ENCODE peak calls at places on chromosomes 12 and 14, in eight cellular contexts. W is progenitor cell of endocrine pancreas, Z is IMR-90, E is fibroblast of lung, D is fibroblast of mammary gland, O is GM13976, I is GM12865, C is sigmoid colon. Q is an unnamed sample.

GRCh38 chr14:97277711-97278110 is 480.5 kb downstream of the VRK1 start:
- DNase-seq in W (no peak), Z (no peak), E (no peak), D (no peak), O (no peak), I (no peak), C (no peak), Q (no peak)

GRCh38 chr14:68834816-68835215 is 41.9 kb upstream of the ZFP36L1 start:
- DNase-seq in W (no peak), Z (no peak), E (no peak), D (no peak), O (no peak), I (no peak), C (no peak), Q (no peak)

GRCh38 chr14:33669111-33669510 is 281.8 kb downstream of the EGLN3 start:
- DNase-seq in W (no peak), Z (no peak), E (peak), D (peak), O (no peak), I (no peak), C (no peak), Q (no peak)

GRCh38 chr14:71758198-71758955 is 173.9 kb upstream of the RGS6 start:
- DNase-seq in W (no peak), Z (no peak), E (no peak), D (no peak), O (no peak), I (peak), C (no peak), Q (no peak)

GRCh38 chr12:106106129-106106566 is 32.6 kb downstream of the NUAK1 start:
- DNase-seq in W (no peak), Z (no peak), E (peak), D (no peak), O (no peak), I (no peak), C (no peak), Q (no peak)

GRCh38 chr14:94681300-94682060 is 69.3 kb downstream of the SERPINA3 start:
- DNase-seq in W (no peak), Z (peak), E (peak), D (peak), O (no peak), I (peak), C (peak), Q (no peak)

GRCh38 chr14:68685419-68686211 is 107.3 kb downstream of the ZFP36L1 start:
- DNase-seq in W (no peak), Z (peak), E (peak), D (peak), O (peak), I (peak), C (peak), Q (no peak)

GRCh38 chr12:17016116-17016864 is 410.3 kb upstream of the LMO3 start:
- DNase-seq in W (no peak), Z (no peak), E (no peak), D (no peak), O (no peak), I (no peak), C (no peak), Q (no peak)

GRCh38 chr14:97380539-97380941 is 583.4 kb downstream of the VRK1 start:
- DNase-seq in W (no peak), Z (no peak), E (no peak), D (no peak), O (no peak), I (no peak), C (no peak), Q (no peak)

GRCh38 chr14:29216774-29217232 is 450.2 kb downstream of the FOXG1 start:
- DNase-seq in W (no peak), Z (no peak), E (peak), D (peak), O (no peak), I (no peak), C (no peak), Q (no peak)

GRCh38 chr12:38664661-38665269 is 240.6 kb downstream of the CPNE8 start:
- DNase-seq in W (no peak), Z (no peak), E (no peak), D (peak), O (peak), I (peak), C (no peak), Q (no peak)

GRCh38 chr12:112126000-112126431 is 656 bp downstream of the TRAFD1 start:
- DNase-seq in W (no peak), Z (no peak), E (no peak), D (no peak), O (no peak), I (no peak), C (no peak), Q (no peak)

GRCh38 chr14:76090611-76091010 is 61.1 kb upstream of the GPATCH2L start:
- DNase-seq in W (no peak), Z (no peak), E (no peak), D (peak), O (no peak), I (no peak), C (no peak), Q (no peak)

GRCh38 chr14:32998433-32998832 is 59.8 kb downstream of the NPAS3 start:
- DNase-seq in W (no peak), Z (peak), E (peak), D (peak), O (no peak), I (no peak), C (no peak), Q (no peak)

GRCh38 chr14:85917631-85918030 is 387.7 kb downstream of the FLRT2 start:
- DNase-seq in W (no peak), Z (no peak), E (no peak), D (no peak), O (no peak), I (no peak), C (no peak), Q (no peak)
- TF ChIP-seq CTCF in W (no peak), Z (no peak), E (no peak), D (no peak), O (no peak), I (no peak), C (no peak), Q (no peak)

DNA sequence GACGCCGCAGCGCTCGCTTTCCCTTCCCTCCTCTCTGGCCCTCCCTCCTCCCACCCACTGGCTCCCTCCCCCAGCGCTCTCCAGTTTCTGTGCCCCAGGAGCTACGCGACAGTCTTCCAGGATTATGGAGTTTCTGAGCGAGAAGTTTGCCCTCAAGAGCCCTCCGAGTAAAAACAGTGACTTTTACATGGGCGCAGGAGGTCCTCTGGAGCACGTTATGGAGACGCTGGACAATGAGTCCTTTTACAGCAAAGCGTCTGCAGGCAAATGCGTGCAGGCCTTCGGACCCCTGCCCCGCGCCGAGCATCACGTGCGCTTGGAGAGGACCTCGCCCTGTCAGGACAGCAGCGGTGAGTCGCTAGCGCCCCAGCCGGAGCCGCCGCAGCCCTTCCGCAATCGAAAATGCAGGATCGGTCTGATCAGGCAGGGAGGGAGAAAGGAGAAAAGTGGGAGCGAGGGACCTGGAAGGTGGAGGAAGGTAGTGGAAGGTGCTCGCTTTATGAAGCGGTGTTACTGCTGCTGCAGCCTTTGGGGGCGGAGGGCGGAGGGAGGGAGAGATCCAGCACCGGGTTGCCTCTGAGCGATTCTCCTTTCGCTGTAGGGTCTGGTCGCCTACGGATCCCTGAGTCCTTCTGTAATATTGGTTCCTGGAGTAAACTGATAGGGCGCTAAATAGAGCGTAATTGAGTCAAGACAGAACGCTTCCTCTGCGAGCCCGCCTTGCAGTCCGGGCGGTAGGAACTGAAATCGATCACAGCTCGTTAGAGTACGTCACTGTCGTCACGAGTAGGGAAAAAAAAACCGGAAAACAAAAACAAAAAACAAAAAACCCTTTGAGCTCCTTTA is at the start of gene ALX1:
- DNase-seq in W (peak), Z (peak), E (peak), D (peak), O (peak), I (no peak), C (peak), Q (peak)
- TF ChIP-seq CTCF in W (peak), Z (no peak), E (no peak), D (no peak), O (no peak), I (no peak), C (no peak), Q (peak)

GRCh38 chr12:6534914-6535696 is 788 bp downstream of the GAPDH start:
- DNase-seq in W (peak), Z (peak), E (peak), D (peak), O (peak), I (peak), C (peak), Q (peak)
- TF ChIP-seq CTCF in W (no peak), Z (no peak), E (no peak), D (no peak), O (no peak), I (no peak), C (no peak), Q (no peak)

DNA sequence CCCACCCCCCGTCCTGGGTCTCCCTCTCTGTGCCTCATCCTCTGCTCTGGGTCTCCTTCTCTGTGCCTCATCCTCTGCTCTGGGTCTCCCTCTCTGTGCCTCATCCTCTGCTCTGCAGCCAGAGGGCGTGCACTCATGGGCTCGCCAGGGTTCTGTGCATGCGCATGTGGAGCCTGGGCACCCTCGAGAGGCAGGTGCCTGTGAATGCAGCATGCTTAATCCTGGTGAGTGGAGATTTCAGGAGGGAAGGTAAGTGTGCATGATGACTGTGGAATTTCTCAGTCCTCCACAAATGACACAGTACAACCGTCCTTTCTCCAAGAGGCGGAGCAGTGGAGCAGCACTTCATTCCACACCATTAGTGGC is 65.2 kb downstream of the EP400 start:
- DNase-seq in W (no peak), Z (no peak), E (no peak), D (no peak), O (no peak), I (no peak), C (no peak), Q (no peak)
- TF ChIP-seq CTCF in W (no peak), Z (no peak), E (no peak), D (no peak), O (no peak), I (no peak), C (no peak), Q (no peak)

GRCh38 chr14:50714452-50715073 is 46.5 kb upstream of the SAV1 start:
- DNase-seq in W (no peak), Z (peak), E (peak), D (peak), O (peak), I (peak), C (no peak), Q (no peak)
- TF ChIP-seq CTCF in W (peak), Z (peak), E (peak), D (peak), O (peak), I (peak), C (no peak), Q (peak)

DNA sequence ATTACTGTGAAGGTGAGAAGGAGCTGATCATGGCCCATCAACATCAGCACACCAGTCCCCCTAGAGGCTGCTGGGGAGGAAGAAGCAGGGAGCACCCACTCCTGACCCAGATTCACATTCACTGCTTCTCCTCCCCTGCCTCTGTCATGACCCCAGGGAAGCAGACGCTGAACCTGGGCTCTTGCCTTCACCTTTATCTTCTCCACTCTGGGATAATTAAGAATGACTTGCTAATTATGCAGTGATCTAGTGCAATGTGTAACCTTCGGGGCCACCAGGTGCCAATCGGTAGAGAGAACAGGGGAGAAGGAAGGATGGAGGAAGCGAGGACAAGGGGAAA is 44.4 kb upstream of the IQSEC3 start:
- DNase-seq in W (no peak), Z (no peak), E (no peak), D (no peak), O (no peak), I (no peak), C (no peak), Q (no peak)
- TF ChIP-seq CTCF in W (no peak), Z (no peak), E (no peak), D (no peak), O (peak), I (no peak), C (no peak), Q (peak)

DNA sequence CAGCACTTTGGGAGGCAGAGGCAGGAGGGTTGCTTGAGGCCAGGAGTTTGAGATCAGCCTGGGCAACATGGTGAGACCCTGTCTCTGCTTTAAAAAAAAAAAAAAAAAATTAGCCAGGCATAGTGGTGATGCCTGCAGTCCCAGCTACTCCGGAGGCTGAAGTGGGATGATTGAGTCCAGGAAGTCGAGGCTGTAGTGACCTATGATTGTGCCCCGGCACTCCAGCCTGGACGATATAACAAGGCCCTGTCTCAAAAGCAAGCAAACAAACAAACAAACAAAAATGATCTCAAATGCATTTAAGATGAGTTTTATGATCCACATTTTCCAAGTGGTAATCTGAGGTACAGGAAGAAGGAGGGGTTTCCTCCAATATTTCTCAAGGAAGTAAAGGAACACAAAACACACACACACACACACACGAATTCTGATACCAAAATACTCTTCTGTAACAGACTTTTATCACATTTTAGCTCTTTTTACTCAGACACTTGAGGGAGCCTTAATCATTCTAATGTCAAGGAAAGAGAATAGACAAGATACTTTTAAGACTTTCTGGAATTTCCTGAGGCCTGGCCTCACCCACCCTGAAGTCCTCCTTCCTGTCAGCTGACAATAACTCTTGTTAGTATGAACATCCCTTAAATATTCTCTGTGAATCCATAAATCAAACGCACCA is 44.4 kb upstream of the CERS5 start:
- DNase-seq in W (no peak), Z (no peak), E (no peak), D (peak), O (no peak), I (no peak), C (no peak), Q (no peak)
- TF ChIP-seq CTCF in W (no peak), Z (no peak), E (no peak), D (no peak), O (no peak), I (no peak), C (no peak), Q (peak)

DNA sequence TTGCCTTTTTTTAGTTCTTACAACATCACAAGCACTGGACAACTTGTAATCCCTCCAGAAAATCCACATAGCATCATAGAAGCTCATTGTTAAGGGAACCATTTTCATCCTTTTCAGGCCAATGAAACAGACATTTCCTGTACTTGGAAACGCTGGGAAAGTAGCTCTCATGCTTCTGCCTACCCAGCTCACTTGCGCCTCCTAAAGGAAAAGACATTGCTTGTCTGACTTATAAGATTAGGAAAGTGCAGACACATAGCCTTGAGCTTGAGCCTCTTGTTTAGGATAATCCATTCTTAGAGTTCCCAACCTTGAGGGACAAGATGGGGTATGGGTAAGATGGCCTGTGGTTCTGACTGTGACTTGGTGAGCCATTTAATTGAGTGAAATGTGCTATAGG is 589.5 kb downstream of the NOVA1 start:
- DNase-seq in W (no peak), Z (no peak), E (no peak), D (peak), O (no peak), I (no peak), C (no peak), Q (no peak)
- TF ChIP-seq CTCF in W (peak), Z (no peak), E (peak), D (peak), O (no peak), I (no peak), C (no peak), Q (no peak)

GRCh38 chr12:59626382-59626781 is 30.6 kb downstream of the SLC16A7 start:
- DNase-seq in W (no peak), Z (peak), E (peak), D (peak), O (no peak), I (no peak), C (no peak), Q (no peak)
- TF ChIP-seq CTCF in W (no peak), Z (no peak), E (no peak), D (no peak), O (no peak), I (no peak), C (no peak), Q (no peak)

GRCh38 chr14:103207038-103207403 is 83.8 kb downstream of the TNFAIP2 start:
- DNase-seq in W (no peak), Z (no peak), E (peak), D (peak), O (no peak), I (no peak), C (peak), Q (no peak)
- TF ChIP-seq CTCF in W (no peak), Z (no peak), E (no peak), D (no peak), O (no peak), I (no peak), C (no peak), Q (no peak)

Q was measured in chondrocyte.